ENCODE peak calls at places on chromosomes 5 and 9, in four cellular contexts. V, A, J and Z are unnamed samples.
A peak's percentile ranks its signal among the peaks of the same experiment; 100 is the strongest.

GRCh38 chr9:76537150-76537646 is 78.2 kb downstream of the GCNT1 start:
- DNase-seq in V (peak; percentile 72), J (peak; percentile 49), A (peak; percentile 36), Z (no peak)

GRCh38 chr9:114007991-114008666 is 70.0 kb downstream of the AMBP start:
- DNase-seq in V (peak; percentile 10), J (peak; percentile 2), A (no peak), Z (peak; percentile 28)

GRCh38 chr5:129438322-129438721 is 21.8 kb upstream of the ADAMTS19 start:
- DNase-seq in V (no peak), J (no peak), A (no peak), Z (no peak)

GRCh38 chr5:11904270-11904906 is at the start of gene CTNND2:
- DNase-seq in V (no peak), A (no peak), J (no peak), Z (peak; percentile 49)

GRCh38 chr9:70291446-70291845 is 32.7 kb downstream of the SMC5 start:
- DNase-seq in V (no peak), A (no peak), J (no peak), Z (no peak)

GRCh38 chr5:3030511-3031165 is 279.2 kb upstream of the IRX2 start:
- DNase-seq in V (no peak), A (no peak), J (no peak), Z (no peak)

GRCh38 chr9:114382951-114383865 is 4.6 kb downstream of the AKNA start:
- DNase-seq in A (no peak), J (no peak), V (no peak), Z (no peak)

GRCh38 chr5:176874198-176874780 is 24.9 kb downstream of the HK3 start:
- DNase-seq in V (no peak), J (no peak), A (no peak), Z (no peak)

GRCh38 chr9:33765411-33765810 is 29.9 kb upstream of the PRSS3 start:
- DNase-seq in J (no peak), A (no peak), V (no peak), Z (no peak)

GRCh38 chr9:134053941-134054761 is 13.7 kb downstream of the BRD3 start:
- DNase-seq in J (no peak), V (no peak), A (peak; percentile 10), Z (peak; percentile 39)

GRCh38 chr5:90224342-90224741 is 185.2 kb downstream of the CETN3 start:
- DNase-seq in J (no peak), A (no peak), V (no peak), Z (no peak)

GRCh38 chr9:131677445-131678180 is 62.3 kb downstream of the RAPGEF1 start:
- DNase-seq in J (no peak), A (no peak), V (no peak), Z (no peak)

GRCh38 chr5:37838152-37838932 is 1.5 kb downstream of the GDNF start:
- DNase-seq in A (no peak), J (no peak), V (no peak), Z (no peak)

GRCh38 chr5:135189024-135189423 is 155.0 kb upstream of the PITX1 start:
- DNase-seq in V (no peak), A (no peak), J (no peak), Z (no peak)

GRCh38 chr5:135192351-135192750 is 158.3 kb upstream of the PITX1 start:
- DNase-seq in V (no peak), J (no peak), A (no peak), Z (no peak)

GRCh38 chr5:135191084-135191826 is 157.2 kb upstream of the PITX1 start:
- DNase-seq in A (peak; percentile 61), J (peak; percentile 23), V (peak; percentile 50), Z (peak; percentile 77)

GRCh38 chr5:135188233-135188909 is 154.3 kb upstream of the PITX1 start:
- DNase-seq in V (no peak), A (no peak), J (no peak), Z (no peak)

DNA sequence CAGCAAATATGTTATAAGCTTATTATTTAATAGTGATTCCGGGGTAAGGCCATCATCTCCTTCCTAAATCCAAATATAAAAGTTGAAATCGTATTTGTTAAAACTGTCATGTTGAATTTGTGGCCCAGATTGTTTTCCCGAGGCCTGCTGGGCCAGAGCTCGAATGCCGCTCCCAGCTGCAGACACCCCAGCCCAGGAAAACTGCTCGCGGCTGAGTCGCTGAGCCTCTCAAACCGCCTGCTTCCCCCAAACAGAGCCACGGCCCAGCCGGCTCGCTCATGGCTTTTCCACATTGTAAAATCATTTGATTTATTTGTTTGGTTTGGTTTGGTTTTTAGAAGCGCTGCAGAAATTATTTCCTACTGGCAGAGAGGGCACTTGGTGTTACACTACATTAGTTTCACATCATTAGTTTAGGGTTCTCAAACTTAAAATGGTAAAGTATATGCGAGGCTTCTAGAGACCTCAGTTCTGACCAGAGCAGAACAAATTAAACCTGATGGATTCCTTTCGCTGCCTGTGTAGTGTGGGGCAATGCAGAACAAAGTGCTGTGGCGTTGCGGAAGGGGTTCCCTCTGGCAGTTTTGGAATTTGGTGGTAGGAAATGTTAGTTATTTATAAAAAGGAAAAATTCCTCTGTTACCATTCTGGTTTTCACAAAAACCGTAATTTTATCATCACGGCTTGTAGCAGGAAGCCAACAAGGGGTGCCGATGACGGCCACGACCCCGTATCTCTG is 156.5 kb upstream of the PITX1 start:
- DNase-seq in J (no peak), V (no peak), A (no peak), Z (no peak)
- H3K27me3 ChIP-seq in J (no peaks in the 10 kb centered on the region), V (no peaks in the 10 kb centered on the region), A (peaks cover 80% of the 10 kb centered on the region), Z (peaks cover 41% of the 10 kb centered on the region)

GRCh38 chr5:172235827-172236749 is 42.1 kb downstream of the EFCAB9 start:
- DNase-seq in V (no peak), A (no peak), J (no peak), Z (no peak)
- H3K4me3 ChIP-seq in V (no peak overlapping the region), A (no peak overlapping the region), J (no peak overlapping the region), Z (no peak overlapping the region)

GRCh38 chr5:168867271-168867670 is 288.1 kb upstream of the PANK3 start:
- DNase-seq in V (no peak), A (no peak), J (no peak), Z (no peak)

GRCh38 chr5:168869615-168870227 is 290.6 kb upstream of the PANK3 start:
- DNase-seq in A (no peak), V (no peak), J (no peak), Z (no peak)

GRCh38 chr5:168870914-168871313 is 291.7 kb upstream of the PANK3 start:
- DNase-seq in A (no peak), V (no peak), J (no peak), Z (no peak)

GRCh38 chr5:168860081-168860480 is 280.9 kb upstream of the PANK3 start:
- DNase-seq in V (no peak), A (no peak), J (no peak), Z (no peak)

GRCh38 chr5:168865973-168866372 is 286.8 kb upstream of the PANK3 start:
- DNase-seq in J (no peak), V (no peak), A (no peak), Z (no peak)
- H3K27me3 ChIP-seq in J (no peaks in the 10 kb centered on the region), V (no peaks in the 10 kb centered on the region), A (no peaks in the 10 kb centered on the region), Z (no peaks in the 10 kb centered on the region)

GRCh38 chr5:57383093-57383861 is 99.3 kb downstream of the ACTBL2 start:
- DNase-seq in V (no peak), A (no peak), J (no peak), Z (no peak)
- H3K4me3 ChIP-seq in V (no peak overlapping the region), A (no peak overlapping the region), J (no peak overlapping the region), Z (no peak overlapping the region)

DNA sequence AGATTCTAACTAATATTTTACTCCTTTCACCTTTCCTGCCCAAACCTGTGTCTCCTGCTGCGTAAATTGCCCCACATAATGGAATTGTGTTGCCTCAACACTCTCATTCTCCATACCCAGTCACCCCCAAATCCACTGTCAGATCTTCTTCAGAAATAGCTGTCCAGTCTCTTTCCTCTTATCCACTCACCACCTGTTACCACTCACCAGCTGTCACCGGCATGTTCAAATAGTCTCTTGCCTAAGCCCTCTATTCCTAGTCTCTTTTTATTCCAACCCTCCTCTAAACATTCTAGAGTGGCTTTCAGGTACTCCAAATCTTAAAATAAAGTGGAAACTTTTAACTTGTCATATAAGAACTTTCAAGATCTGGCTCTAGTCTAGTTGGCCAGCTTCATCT is 262.0 kb upstream of the FBXL7 start:
- DNase-seq in V (no peak), A (no peak), J (no peak), Z (no peak)
- H3K27me3 ChIP-seq in V (no peaks in the 10 kb centered on the region), A (no peaks in the 10 kb centered on the region), J (no peaks in the 10 kb centered on the region), Z (no peaks in the 10 kb centered on the region)

DNA sequence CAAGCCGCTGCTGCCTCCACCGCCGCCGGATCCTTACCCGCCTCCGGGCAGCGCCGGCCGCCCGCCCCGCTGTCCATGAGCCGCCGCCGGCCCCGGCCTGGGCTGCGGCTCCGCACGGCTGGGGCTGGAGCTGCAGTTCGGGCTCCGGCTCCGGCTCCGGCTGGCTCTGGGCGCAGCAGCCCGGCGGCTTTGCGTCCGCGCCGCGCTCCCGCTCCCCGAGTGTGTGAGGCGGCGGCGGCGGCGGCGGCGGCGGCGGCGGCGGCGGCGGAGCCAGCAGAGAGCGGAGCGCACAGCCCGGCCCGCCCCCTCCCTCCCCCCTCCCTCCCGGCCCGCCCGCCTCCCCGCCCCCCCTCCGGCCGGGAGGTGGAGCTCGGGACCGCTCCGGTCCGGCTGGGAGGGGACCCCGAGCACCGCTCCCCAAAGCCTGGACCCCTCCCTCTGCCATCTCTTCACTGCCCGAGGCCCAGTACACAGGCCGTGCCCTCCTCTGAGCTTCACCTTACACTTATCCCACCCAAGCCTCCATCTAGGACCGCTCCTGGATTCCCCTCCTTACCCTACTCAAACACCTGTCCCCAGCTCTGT is at the start of gene PCDH1:
- DNase-seq in J (no peak), V (peak; percentile 41), A (peak; percentile 53), Z (no peak)
- H3K4me3 ChIP-seq in J (peak within 1 kb of the TSS; percentile 68), V (peak within 1 kb of the TSS; percentile 54), A (peak within 1 kb of the TSS; percentile 83), Z (peak within 1 kb of the TSS; percentile 77)

DNA sequence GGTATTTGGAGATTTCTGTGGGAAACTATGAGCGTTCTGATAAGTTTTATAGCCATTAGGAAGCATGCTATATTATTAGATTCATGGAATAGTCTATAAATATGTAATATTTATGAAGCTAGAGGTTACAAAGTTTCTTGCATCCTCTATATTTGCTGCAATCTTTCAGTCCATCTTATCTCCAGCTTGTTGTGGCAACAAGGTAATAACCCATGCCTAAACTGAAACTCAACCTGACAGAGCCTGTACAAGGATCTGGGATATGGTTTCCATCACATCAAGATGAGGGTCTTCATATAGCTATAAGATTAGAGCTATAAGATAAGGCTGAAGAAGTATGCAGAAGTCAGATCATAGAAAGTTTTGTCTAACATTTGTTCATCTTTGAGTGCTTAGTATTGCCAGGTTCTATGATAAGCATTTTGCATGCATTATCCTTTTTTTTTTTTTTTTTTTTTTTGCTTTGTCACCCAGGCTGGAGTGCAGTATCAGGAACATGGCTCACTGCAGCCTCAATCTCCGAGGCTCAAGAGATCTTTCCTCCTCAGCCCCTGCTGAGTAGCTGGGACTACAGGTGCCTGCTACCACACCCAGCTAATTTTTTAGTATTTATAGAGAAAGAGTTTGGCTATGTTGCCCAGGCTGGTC is 14.8 kb downstream of the BAAT start:
- DNase-seq in V (no peak), A (no peak), J (no peak), Z (no peak)
- H3K27me3 ChIP-seq in V (no peaks in the 10 kb centered on the region), A (no peaks in the 10 kb centered on the region), J (no peaks in the 10 kb centered on the region), Z (no peaks in the 10 kb centered on the region)